ENCODE peak calls at places on chromosomes 4 and X, in five cellular contexts. One of them, this sample, is unnamed.

GRCh38 chrX:68060506-68061205 is 372.6 kb downstream of the OPHN1 start:
- DNase-seq in body of pancreas: no peak
- DNase-seq in H54: no peak
- DNase-seq in transverse colon: no peak
- DNase-seq in suprapubic skin: no peak
- DNase-seq in this sample: no peak

GRCh38 chrX:153921070-153921469 is 5.0 kb downstream of the ARHGAP4 start:
- DNase-seq in body of pancreas: no peak
- DNase-seq in H54: no peak
- DNase-seq in transverse colon: no peak
- DNase-seq in suprapubic skin: no peak
- DNase-seq in this sample: no peak

GRCh38 chrX:120556251-120556650 is 4.5 kb downstream of the CUL4B start:
- DNase-seq in body of pancreas: no peak
- DNase-seq in H54: no peak
- DNase-seq in transverse colon: no peak
- DNase-seq in suprapubic skin: no peak
- DNase-seq in this sample: no peak

GRCh38 chr4:154349829-154350228 is 141.8 kb downstream of the DCHS2 start:
- DNase-seq in body of pancreas: no peak
- DNase-seq in H54: no peak
- DNase-seq in transverse colon: no peak
- DNase-seq in suprapubic skin: no peak
- DNase-seq in this sample: no peak

GRCh38 chr4:97349468-97350186 is 793.6 kb downstream of the STPG2 start:
- DNase-seq in body of pancreas: no peak
- DNase-seq in H54: no peak
- DNase-seq in transverse colon: no peak
- DNase-seq in suprapubic skin: no peak
- DNase-seq in this sample: no peak

GRCh38 chr4:15068298-15068697 is 66.0 kb downstream of the CPEB2 start:
- DNase-seq in body of pancreas: no peak
- DNase-seq in H54: no peak
- DNase-seq in transverse colon: no peak
- DNase-seq in suprapubic skin: no peak
- DNase-seq in this sample: no peak

GRCh38 chr4:139696491-139696890 is 30.9 kb downstream of the MGST2 start:
- DNase-seq in body of pancreas: no peak
- DNase-seq in H54: no peak
- DNase-seq in transverse colon: no peak
- DNase-seq in suprapubic skin: no peak
- DNase-seq in this sample: no peak

GRCh38 chr4:141388483-141388882 is 167.8 kb downstream of the ZNF330 start:
- DNase-seq in body of pancreas: no peak
- DNase-seq in H54: no peak
- DNase-seq in transverse colon: no peak
- DNase-seq in suprapubic skin: no peak
- DNase-seq in this sample: no peak

GRCh38 chr4:82423245-82424054 is 6.8 kb downstream of the HNRNPDL start:
- DNase-seq in body of pancreas: no peak
- DNase-seq in H54: no peak
- DNase-seq in transverse colon: no peak
- DNase-seq in suprapubic skin: no peak
- DNase-seq in this sample: no peak

GRCh38 chr4:85430697-85431096 is 44.3 kb upstream of the ARHGAP24 start:
- DNase-seq in body of pancreas: no peak
- DNase-seq in H54: no peak
- DNase-seq in transverse colon: no peak
- DNase-seq in suprapubic skin: no peak
- DNase-seq in this sample: no peak

GRCh38 chrX:106955004-106955772 is 35.0 kb downstream of the CLDN2 start:
- DNase-seq in body of pancreas: no peak
- DNase-seq in H54: no peak
- DNase-seq in transverse colon: no peak
- DNase-seq in suprapubic skin: no peak
- DNase-seq in this sample: no peak

GRCh38 chr4:4590496-4590895 is 48.6 kb upstream of the STX18 start:
- DNase-seq in body of pancreas: no peak
- DNase-seq in H54: no peak
- DNase-seq in transverse colon: no peak
- DNase-seq in suprapubic skin: no peak
- DNase-seq in this sample: no peak

GRCh38 chr4:6333301-6334202 is 63.9 kb downstream of the WFS1 start:
- DNase-seq in body of pancreas: no peak
- DNase-seq in H54: no peak
- DNase-seq in transverse colon: no peak
- DNase-seq in suprapubic skin: no peak
- DNase-seq in this sample: no peak

GRCh38 chr4:182806259-182807252 is 110.6 kb downstream of the DCTD start:
- DNase-seq in body of pancreas: peak
- DNase-seq in H54: peak
- DNase-seq in transverse colon: peak
- DNase-seq in suprapubic skin: peak
- DNase-seq in this sample: peak

GRCh38 chr4:55637272-55637820 is 1.2 kb upstream of the NMU start:
- DNase-seq in body of pancreas: no peak
- DNase-seq in H54: no peak
- DNase-seq in transverse colon: no peak
- DNase-seq in suprapubic skin: no peak
- DNase-seq in this sample: no peak

GRCh38 chr4:105527081-105527480 is 25.3 kb upstream of the ARHGEF38 start:
- DNase-seq in body of pancreas: no peak
- DNase-seq in H54: no peak
- DNase-seq in transverse colon: no peak
- DNase-seq in suprapubic skin: no peak
- DNase-seq in this sample: no peak

GRCh38 chr4:182918791-182919302 is 1.7 kb upstream of the DCTD start:
- DNase-seq in body of pancreas: no peak
- DNase-seq in H54: no peak
- DNase-seq in transverse colon: no peak
- DNase-seq in suprapubic skin: no peak
- DNase-seq in this sample: no peak

GRCh38 chr4:17635056-17635455 is 20.6 kb downstream of the MED28 start:
- DNase-seq in body of pancreas: no peak
- DNase-seq in H54: no peak
- DNase-seq in transverse colon: no peak
- DNase-seq in suprapubic skin: no peak
- DNase-seq in this sample: no peak

GRCh38 chr4:155972098-155972497 is 18.4 kb upstream of the CTSO start:
- DNase-seq in body of pancreas: no peak
- DNase-seq in H54: no peak
- DNase-seq in transverse colon: no peak
- DNase-seq in suprapubic skin: no peak
- DNase-seq in this sample: no peak

GRCh38 chr4:8362483-8362882 is 78.0 kb downstream of the ACOX3 start:
- DNase-seq in body of pancreas: no peak
- DNase-seq in H54: no peak
- DNase-seq in transverse colon: no peak
- DNase-seq in suprapubic skin: no peak
- DNase-seq in this sample: peak

GRCh38 chrX:17547658-17548057 is 172.7 kb downstream of the NHS start:
- DNase-seq in body of pancreas: peak
- DNase-seq in H54: peak
- DNase-seq in transverse colon: peak
- DNase-seq in suprapubic skin: no peak
- DNase-seq in this sample: peak

GRCh38 chr4:80035336-80035735 is 37.7 kb downstream of the ANTXR2 start:
- DNase-seq in body of pancreas: peak
- DNase-seq in H54: no peak
- DNase-seq in transverse colon: peak
- DNase-seq in suprapubic skin: no peak
- DNase-seq in this sample: no peak

GRCh38 chrX:2894885-2895292 is 34.2 kb downstream of the ARSD start:
- DNase-seq in body of pancreas: peak
- DNase-seq in H54: no peak
- DNase-seq in transverse colon: peak
- DNase-seq in suprapubic skin: no peak
- DNase-seq in this sample: peak

GRCh38 chrX:129600981-129601424 is 53.8 kb downstream of the APLN start:
- DNase-seq in body of pancreas: no peak
- DNase-seq in H54: no peak
- DNase-seq in transverse colon: no peak
- DNase-seq in suprapubic skin: no peak
- DNase-seq in this sample: no peak

DNA sequence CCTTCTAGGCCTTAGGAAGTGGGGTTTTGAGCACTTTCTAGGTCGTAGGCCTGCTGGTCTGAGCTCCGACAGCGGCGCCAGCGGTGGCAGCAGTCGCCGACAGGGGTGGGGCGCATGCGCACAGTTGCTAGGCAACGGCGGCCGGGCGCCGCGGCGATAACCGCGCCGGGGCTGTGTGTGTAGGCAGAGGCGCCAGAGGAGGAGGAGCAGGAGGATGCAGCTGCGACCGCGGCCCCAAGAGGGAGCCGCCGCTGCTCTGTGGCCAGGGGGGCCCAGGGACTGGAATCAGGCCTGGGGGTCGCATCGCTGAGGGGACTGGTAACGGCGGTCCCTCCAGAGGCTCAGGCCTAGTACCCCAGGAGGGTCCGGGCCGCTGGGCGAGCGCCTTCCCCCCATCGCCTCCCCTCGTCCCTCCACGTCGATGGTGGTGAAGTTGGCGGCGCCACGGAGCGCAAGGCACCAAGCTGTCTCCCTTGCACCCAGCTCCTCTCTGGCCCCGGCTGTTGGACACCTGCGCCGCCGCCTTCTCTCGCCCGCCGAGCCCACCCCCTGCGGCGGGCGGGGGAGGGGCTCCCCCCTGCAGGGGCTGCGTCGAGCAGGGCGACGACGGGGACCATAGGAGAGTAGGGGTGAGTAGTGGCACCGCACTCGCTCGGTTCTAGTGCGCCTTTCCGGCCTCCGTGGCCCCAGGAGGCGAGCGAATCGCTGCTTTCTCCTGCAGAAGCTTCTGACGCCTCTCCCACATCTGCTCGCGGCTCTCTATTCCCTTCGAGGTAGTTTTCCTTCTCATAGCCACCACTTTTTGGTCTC is 58.6 kb upstream of the ZC4H2 start:
- DNase-seq in body of pancreas: peak
- DNase-seq in H54: no peak
- DNase-seq in transverse colon: peak
- DNase-seq in suprapubic skin: peak
- DNase-seq in this sample: peak
- TF ChIP-seq POLR2A in body of pancreas: peak
- TF ChIP-seq POLR2A in H54: no peak
- TF ChIP-seq POLR2A in transverse colon: peak
- TF ChIP-seq POLR2A in suprapubic skin: no peak
- TF ChIP-seq POLR2A in this sample: no peak

DNA sequence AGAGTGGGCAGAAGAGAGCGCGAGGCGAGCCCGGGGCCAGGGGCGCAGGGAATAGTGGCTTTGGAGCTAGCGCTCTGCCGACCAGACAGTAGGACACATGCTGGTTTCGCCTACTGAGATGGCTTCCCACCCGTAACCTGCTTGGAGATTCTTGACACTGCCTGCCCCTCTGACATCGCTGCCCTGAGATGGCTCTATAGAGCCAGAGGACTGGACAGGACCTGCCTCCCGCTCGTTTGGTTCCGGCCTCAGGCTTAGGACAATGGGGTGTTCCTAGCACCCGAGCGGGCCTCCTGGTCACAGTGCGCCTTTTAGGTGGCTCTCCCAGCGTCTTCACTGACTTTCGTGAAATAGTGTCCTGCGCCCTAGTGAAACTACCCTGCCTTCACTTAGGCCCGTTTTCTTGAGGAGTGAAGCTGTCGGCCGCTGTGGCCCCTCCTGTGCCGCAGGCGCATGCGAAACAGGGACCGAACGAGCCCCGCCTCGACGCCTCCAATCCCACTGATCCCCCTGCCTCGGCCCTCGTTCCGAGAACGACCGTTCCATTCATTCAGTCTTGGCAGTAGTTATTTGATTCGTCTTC is 608 bp downstream of the TAF1 start:
- DNase-seq in body of pancreas: peak
- DNase-seq in H54: no peak
- DNase-seq in transverse colon: peak
- DNase-seq in suprapubic skin: no peak
- DNase-seq in this sample: no peak
- TF ChIP-seq POLR2A in body of pancreas: no peak
- TF ChIP-seq POLR2A in H54: no peak
- TF ChIP-seq POLR2A in transverse colon: no peak
- TF ChIP-seq POLR2A in suprapubic skin: no peak
- TF ChIP-seq POLR2A in this sample: no peak

GRCh38 chrX:150308532-150309157 is 54.5 kb upstream of the MAMLD1 start:
- DNase-seq in body of pancreas: no peak
- DNase-seq in H54: no peak
- DNase-seq in transverse colon: no peak
- DNase-seq in suprapubic skin: no peak
- DNase-seq in this sample: no peak

GRCh38 chrX:150310417-150310816 is 52.7 kb upstream of the MAMLD1 start:
- DNase-seq in body of pancreas: no peak
- DNase-seq in H54: no peak
- DNase-seq in transverse colon: no peak
- DNase-seq in suprapubic skin: no peak
- DNase-seq in this sample: no peak

GRCh38 chrX:150308041-150308440 is 55.1 kb upstream of the MAMLD1 start:
- DNase-seq in body of pancreas: no peak
- DNase-seq in H54: no peak
- DNase-seq in transverse colon: no peak
- DNase-seq in suprapubic skin: no peak
- DNase-seq in this sample: no peak

GRCh38 chrX:150303386-150304097 is 59.6 kb upstream of the MAMLD1 start:
- DNase-seq in body of pancreas: no peak
- DNase-seq in H54: no peak
- DNase-seq in transverse colon: no peak
- DNase-seq in suprapubic skin: no peak
- DNase-seq in this sample: no peak

GRCh38 chrX:150306002-150306401 is 57.1 kb upstream of the MAMLD1 start:
- DNase-seq in body of pancreas: no peak
- DNase-seq in H54: no peak
- DNase-seq in transverse colon: no peak
- DNase-seq in suprapubic skin: no peak
- DNase-seq in this sample: no peak
- TF ChIP-seq POLR2A in body of pancreas: no peak
- TF ChIP-seq POLR2A in H54: no peak
- TF ChIP-seq POLR2A in transverse colon: no peak
- TF ChIP-seq POLR2A in suprapubic skin: no peak
- TF ChIP-seq POLR2A in this sample: no peak

DNA sequence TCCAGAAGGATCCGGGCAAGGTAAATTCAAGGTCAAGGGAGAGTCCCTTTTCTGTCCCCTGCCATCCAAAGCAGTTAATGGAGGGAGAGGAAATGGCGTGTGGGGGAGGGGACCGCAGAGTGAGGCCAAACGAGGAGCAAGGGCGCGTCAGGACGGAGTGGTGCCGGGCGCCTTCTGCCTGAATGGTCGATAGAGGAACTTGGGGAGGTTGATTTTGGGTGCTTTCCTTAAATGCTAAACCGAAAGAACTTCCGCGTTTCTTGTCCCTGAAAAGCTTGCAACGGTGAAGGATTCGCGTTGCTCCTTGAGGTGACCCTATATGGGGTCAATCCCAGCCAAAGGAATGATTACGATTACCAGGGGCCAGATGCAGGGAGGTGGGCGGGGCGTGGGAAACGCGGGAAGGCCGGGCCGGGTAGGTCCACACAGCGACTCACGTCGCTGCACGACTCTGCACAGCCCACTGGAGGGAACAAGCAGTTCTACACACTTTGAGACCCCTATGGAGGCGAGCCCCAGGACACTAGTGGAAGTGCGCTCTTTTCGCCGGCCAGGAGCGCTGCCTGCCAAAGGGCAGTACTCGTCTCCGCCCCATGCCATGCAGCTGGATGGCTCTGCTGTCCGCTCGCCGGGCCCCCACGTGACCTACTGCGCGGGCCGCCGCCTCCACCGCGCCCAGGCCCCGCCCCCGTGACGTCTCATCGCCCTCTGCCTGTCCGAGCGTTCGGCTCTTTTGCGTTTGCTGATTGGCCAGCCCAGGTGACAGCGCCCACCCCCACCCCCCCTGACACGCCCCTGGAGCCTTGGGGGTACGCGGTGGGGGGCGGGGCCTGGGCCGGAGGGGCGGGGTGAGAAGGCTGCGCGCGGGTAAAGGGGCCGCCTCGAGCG is 452 bp upstream of the GK start:
- DNase-seq in body of pancreas: peak
- DNase-seq in H54: peak
- DNase-seq in transverse colon: peak
- DNase-seq in suprapubic skin: peak
- DNase-seq in this sample: peak
- TF ChIP-seq POLR2A in body of pancreas: peak
- TF ChIP-seq POLR2A in H54: peak
- TF ChIP-seq POLR2A in transverse colon: peak
- TF ChIP-seq POLR2A in suprapubic skin: no peak
- TF ChIP-seq POLR2A in this sample: no peak